ENCODE peak calls at places on chromosomes 13 and 19, in six cellular contexts. G is stomach, S is tibial artery, A is brain microvascular endothelial cell, Q is tibial nerve, R is transverse colon. E is an unnamed sample.

GRCh38 chr13:67841071-67841470 is 610.9 kb upstream of the PCDH9 start:
- DNase-seq in G (no peak), S (no peak), A (no peak), Q (no peak), R (no peak), E (no peak)

GRCh38 chr19:6593651-6594416 is 2.9 kb upstream of the CD70 start:
- DNase-seq in G (no peak), S (no peak), A (no peak), Q (no peak), R (no peak), E (no peak)

GRCh38 chr13:113065406-113066141 is 40.0 kb upstream of the F7 start:
- DNase-seq in G (no peak), S (no peak), A (no peak), Q (no peak), R (no peak), E (no peak)

GRCh38 chr19:5138606-5139594 is 170.0 kb downstream of the KDM4B start:
- DNase-seq in G (peak; percentile 56), S (no peak), A (peak; percentile 94), Q (no peak), R (peak; percentile 71), E (no peak)

GRCh38 chr13:100694722-100695644 is 20.4 kb upstream of the TMTC4 start:
- DNase-seq in G (peak; percentile 53), S (no peak), A (peak; percentile 61), Q (no peak), R (peak; percentile 31), E (no peak)

GRCh38 chr13:41652735-41653361 is 195.5 kb downstream of the RGCC start:
- DNase-seq in G (no peak), S (no peak), A (no peak), Q (no peak), R (no peak), E (no peak)

GRCh38 chr13:40333238-40333637 is 333.2 kb downstream of the FOXO1 start:
- DNase-seq in G (no peak), S (no peak), A (no peak), Q (no peak), R (no peak), E (no peak)

GRCh38 chr13:63910406-63910957 is 2494.8 kb upstream of the PCDH20 start:
- DNase-seq in G (no peak), S (no peak), A (peak; percentile 2), Q (no peak), R (no peak), E (no peak)

GRCh38 chr19:35089554-35089953 is 26.1 kb upstream of the FXYD3 start:
- DNase-seq in G (no peak), S (no peak), A (no peak), Q (no peak), R (no peak), E (no peak)

GRCh38 chr13:97259787-97260641 is 37.9 kb downstream of the MBNL2 start:
- DNase-seq in G (no peak), S (no peak), A (peak; percentile 78), Q (no peak), R (no peak), E (no peak)

GRCh38 chr19:45069056-45069455 is 7.2 kb downstream of the ZNF296 start:
- DNase-seq in G (peak; percentile 82), S (no peak), A (no peak), Q (no peak), R (no peak), E (no peak)

GRCh38 chr19:18839465-18840287 is 7.9 kb downstream of the UPF1 start:
- DNase-seq in G (peak; percentile 61), S (no peak), A (no peak), Q (no peak), R (no peak), E (no peak)

GRCh38 chr13:70490320-70490935 is 382.2 kb upstream of the KLHL1 start:
- DNase-seq in G (no peak), S (no peak), A (no peak), Q (no peak), R (no peak), E (no peak)

GRCh38 chr13:110258876-110259631 is 47.9 kb downstream of the COL4A1 start:
- DNase-seq in G (no peak), S (no peak), A (no peak), Q (no peak), R (no peak), E (no peak)

GRCh38 chr13:62643799-62644484 is 1228.3 kb upstream of the PCDH20 start:
- DNase-seq in G (no peak), S (no peak), A (no peak), Q (no peak), R (no peak), E (no peak)

DNA sequence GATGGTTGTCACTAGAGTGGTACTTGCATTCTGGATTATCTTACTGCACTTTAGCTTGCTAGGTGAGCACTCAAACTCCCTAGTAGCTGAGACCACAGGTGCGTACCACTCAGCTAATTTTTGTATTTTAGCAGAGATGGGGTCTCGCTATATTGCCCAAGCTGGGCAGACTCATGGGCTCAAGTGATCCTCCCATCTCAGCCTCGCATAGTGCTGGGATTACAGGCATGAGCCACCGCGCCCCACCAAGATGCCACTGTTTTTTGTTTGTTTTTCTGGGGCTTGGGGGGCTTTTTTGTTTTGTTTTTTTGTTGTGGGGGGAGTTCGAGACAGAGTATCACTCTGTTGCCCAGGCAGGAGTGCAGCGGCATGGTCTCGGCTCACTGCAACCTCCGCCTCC is 17.8 kb downstream of the LYPD3 start:
- DNase-seq in G (no peak), S (no peak), A (no peak), Q (no peak), R (no peak), E (no peak)
- TF ChIP-seq CTCF in G (no peak), S (no peak), A (no peak), Q (no peak), R (no peak), E (no peak)

GRCh38 chr19:33159893-33160292 is 28.0 kb downstream of the WDR88 start:
- DNase-seq in G (no peak), S (no peak), A (no peak), Q (no peak), R (no peak), E (no peak)

GRCh38 chr19:33156354-33156753 is 24.4 kb downstream of the WDR88 start:
- DNase-seq in G (no peak), S (no peak), A (peak; percentile 33), Q (no peak), R (no peak), E (no peak)

GRCh38 chr19:33157906-33158305 is 26.0 kb downstream of the WDR88 start:
- DNase-seq in G (no peak), S (no peak), A (no peak), Q (no peak), R (no peak), E (no peak)

GRCh38 chr19:33159149-33159548 is 27.2 kb downstream of the WDR88 start:
- DNase-seq in G (no peak), S (no peak), A (no peak), Q (no peak), R (no peak), E (no peak)

GRCh38 chr19:33158365-33158764 is 26.5 kb downstream of the WDR88 start:
- DNase-seq in G (no peak), S (no peak), A (no peak), Q (no peak), R (no peak), E (no peak)
- H3K27ac ChIP-seq in G (no peak overlapping the region), S (no peak overlapping the region), A (no peak overlapping the region), Q (no peak overlapping the region), R (no peak overlapping the region), E (no peak overlapping the region)

DNA sequence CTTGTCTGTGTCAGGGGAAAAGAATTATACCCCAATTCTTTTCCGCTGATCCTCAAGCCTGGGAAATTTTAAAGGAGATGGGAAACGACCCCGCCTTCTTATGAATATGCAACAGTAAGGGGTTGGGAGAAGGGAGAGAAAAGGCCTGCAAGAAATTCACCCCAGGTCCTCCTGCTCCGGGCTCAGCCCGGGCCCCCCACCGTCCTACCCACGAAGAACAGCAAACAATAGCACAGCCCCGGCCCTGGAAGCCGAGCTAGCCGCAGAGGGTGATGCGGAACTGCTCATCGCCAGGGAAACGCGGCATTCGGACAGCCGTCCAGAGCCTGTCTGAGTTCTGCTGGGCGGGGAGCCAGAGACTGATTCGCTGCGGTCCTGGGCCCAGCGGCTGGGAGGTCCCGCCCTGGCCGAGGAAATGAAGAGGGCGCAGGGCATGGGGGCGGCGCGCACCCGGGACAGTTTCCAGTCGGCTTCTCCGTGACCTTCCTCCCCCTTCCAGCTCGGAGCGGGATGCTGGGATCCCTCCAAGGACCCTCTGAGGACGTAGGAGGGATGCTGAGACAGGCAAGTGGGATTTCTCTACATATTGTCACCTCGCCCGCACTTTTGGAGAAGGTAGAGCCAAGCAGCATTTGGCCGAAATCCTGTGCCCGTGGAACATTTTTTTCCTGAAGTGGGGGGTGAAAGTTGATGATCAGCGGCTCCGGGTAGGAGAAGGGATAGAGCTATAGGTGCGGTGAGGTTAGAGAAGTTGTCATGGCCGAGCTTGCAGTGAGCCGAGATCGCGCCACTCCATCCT is 82.3 kb upstream of the C1QTNF9B start:
- DNase-seq in G (peak; percentile 73), S (peak; percentile 65), A (peak; percentile 91), Q (peak; percentile 54), R (peak; percentile 67), E (peak; percentile 78)
- H3K4me3 ChIP-seq in G (peak overlapping the region; percentile 40), S (peak overlapping the region; percentile 63), A (peak overlapping the region; percentile 86), Q (peak overlapping the region; percentile 49), R (peak overlapping the region; percentile 25), E (peak overlapping the region; percentile 70)

GRCh38 chr13:43876366-43876765 is 3.2 kb downstream of the CCDC122 start:
- DNase-seq in G (no peak), S (no peak), A (no peak), Q (no peak), R (no peak), E (no peak)

GRCh38 chr13:43877788-43878187 is 1.8 kb downstream of the CCDC122 start:
- DNase-seq in G (no peak), S (no peak), A (no peak), Q (no peak), R (no peak), E (no peak)

GRCh38 chr13:43878897-43879322 is 630 bp downstream of the CCDC122 start:
- DNase-seq in G (peak; percentile 71), S (peak; percentile 80), A (peak; percentile 77), Q (peak; percentile 33), R (peak; percentile 77), E (peak; percentile 67)

GRCh38 chr13:43872181-43872580 is 7.4 kb downstream of the CCDC122 start:
- DNase-seq in G (no peak), S (no peak), A (no peak), Q (no peak), R (no peak), E (no peak)

GRCh38 chr13:43874512-43875092 is 4.9 kb downstream of the CCDC122 start:
- DNase-seq in G (no peak), S (no peak), A (no peak), Q (no peak), R (no peak), E (no peak)
- TF ChIP-seq CTCF in G (peak; percentile 20), S (peak; percentile 54), A (peak; percentile 18), Q (peak; percentile 42), R (peak; percentile 67), E (peak; percentile 63)

GRCh38 chr19:15463865-15464371 is 426 bp downstream of the RASAL3 start:
- DNase-seq in G (peak; percentile 51), S (no peak), A (no peak), Q (no peak), R (peak; percentile 64), E (no peak)

GRCh38 chr19:15464394-15465385 is at the start of gene RASAL3:
- DNase-seq in G (no peak), S (no peak), A (no peak), Q (no peak), R (peak; percentile 60), E (no peak)

GRCh38 chr19:15457701-15458484 is 6.5 kb downstream of the RASAL3 start:
- DNase-seq in G (no peak), S (no peak), A (no peak), Q (no peak), R (no peak), E (no peak)

GRCh38 chr19:15456871-15457700 is 7.3 kb downstream of the RASAL3 start:
- DNase-seq in G (no peak), S (no peak), A (no peak), Q (no peak), R (no peak), E (no peak)

GRCh38 chr19:15461694-15462093 is 2.6 kb downstream of the RASAL3 start:
- DNase-seq in G (no peak), S (no peak), A (no peak), Q (no peak), R (no peak), E (no peak)
- H3K27ac ChIP-seq in G (no peak overlapping the region), S (no peak overlapping the region), A (no peak overlapping the region), Q (no peak overlapping the region), R (no peak overlapping the region), E (no peak overlapping the region)

E was measured in dorsolateral prefrontal cortex.